ENCODE peak calls at places on chromosomes 1 and 21, in five cellular contexts. Q, T, E, A and P are unnamed samples. For H3K4me1 and H3K9me3, the result is how much of the 10 kb centered on the place peaks cover.

GRCh38 chr1:44010935-44011610 is 19.7 kb downstream of the CCDC24 start:
- DNase-seq in A (no peak), E (no peak), Q (no peak), T (no peak), P (no peak)

GRCh38 chr1:193070395-193070753 is 11.0 kb downstream of the RO60 start:
- DNase-seq in A (no peak), E (no peak), Q (no peak), T (no peak), P (no peak)

GRCh38 chr1:182781849-182782586 is 7.6 kb upstream of the NPL start:
- DNase-seq in Q (peak), E (peak), A (peak), T (peak), P (peak)

GRCh38 chr1:147539122-147539575 is 2.2 kb upstream of the BCL9 start:
- DNase-seq in Q (no peak), T (peak), A (no peak), E (peak), P (no peak)

GRCh38 chr1:148308832-148309458 is 156.9 kb upstream of the NBPF11 start:
- DNase-seq in E (peak), T (no peak), A (no peak), Q (no peak), P (no peak)

GRCh38 chr1:207787776-207788175 is 35.9 kb downstream of the CD46 start:
- DNase-seq in A (no peak), E (peak), T (peak), Q (no peak), P (no peak)

GRCh38 chr1:41743361-41743760 is 175.4 kb downstream of the HIVEP3 start:
- DNase-seq in Q (no peak), T (peak), E (peak), A (no peak), P (no peak)

GRCh38 chr1:114009393-114009792 is 30.1 kb downstream of the OLFML3 start:
- DNase-seq in A (no peak), E (peak), T (peak), Q (no peak), P (no peak)

GRCh38 chr1:202501281-202501680 is 152.8 kb downstream of the PPP1R12B start:
- DNase-seq in T (peak), A (no peak), Q (no peak), E (peak), P (no peak)

GRCh38 chr1:56644064-56644940 is 812 bp upstream of the PRKAA2 start:
- DNase-seq in E (no peak), Q (no peak), T (peak), A (no peak), P (peak)

GRCh38 chr21:45869121-45870007 is 112.2 kb upstream of the COL6A1 start:
- DNase-seq in E (peak), Q (peak), A (no peak), T (peak), P (no peak)

DNA sequence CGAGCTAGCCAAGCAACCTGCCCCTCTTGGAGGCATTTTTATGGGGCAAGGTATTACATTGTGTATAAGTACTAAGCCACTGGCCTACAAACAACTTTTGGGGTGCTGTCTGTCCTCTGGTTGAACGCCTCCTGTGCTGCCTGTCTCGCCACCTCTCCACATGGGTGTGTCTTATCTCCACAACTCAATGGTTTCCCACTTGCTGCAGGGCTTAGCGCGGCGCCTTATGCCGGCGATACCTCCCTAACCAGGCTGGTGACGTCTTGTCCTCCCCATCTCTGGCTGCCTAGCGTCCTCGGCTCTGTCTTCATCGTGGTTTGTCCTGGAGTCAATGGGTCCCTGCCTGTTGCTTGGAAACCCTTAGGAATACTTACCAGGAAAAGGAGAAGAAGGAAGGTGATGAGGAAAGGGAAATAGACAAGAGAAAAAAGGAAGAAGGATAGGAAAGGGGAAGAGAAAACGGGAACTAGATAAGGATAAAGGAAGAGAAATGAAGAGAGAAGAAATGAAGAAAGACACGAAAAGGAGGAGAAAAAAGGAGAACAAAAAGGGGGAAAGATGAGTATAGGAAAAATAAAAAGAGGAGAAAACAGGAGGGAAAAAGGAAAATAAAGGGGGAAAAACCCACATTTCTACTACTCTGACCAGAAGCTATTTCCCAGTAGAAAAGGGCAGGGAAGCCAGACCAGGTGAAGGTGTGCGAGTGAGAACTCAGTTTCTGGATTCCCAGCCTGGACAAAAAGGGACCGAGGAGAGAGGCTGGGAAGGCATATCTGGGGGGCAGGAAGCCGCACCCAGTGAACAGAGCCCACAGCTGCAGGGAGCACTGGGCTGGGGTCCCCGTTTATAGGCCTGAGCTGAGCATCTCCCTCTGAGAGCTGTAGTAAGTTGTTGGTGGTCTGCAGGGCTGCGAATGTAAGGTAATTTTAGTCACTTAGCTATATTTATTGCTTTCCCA is 86.2 kb downstream of the CLIC6 start:
- DNase-seq in Q (no peak), T (no peak), A (no peak), E (no peak), P (no peak)
- H3K4me3 ChIP-seq in Q (no peak), T (no peak), A (no peak), E (no peak), P (no peak)

GRCh38 chr1:149993181-149993580 is 17.3 kb downstream of the OTUD7B start:
- DNase-seq in A (no peak), T (no peak), Q (no peak), E (peak), P (no peak)
- H3K4me1 ChIP-seq in A (half or more), T (under half), Q (under half), E (under half), P (under half)

GRCh38 chr21:36322083-36322424 is 2.1 kb downstream of the MORC3 start:
- DNase-seq in Q (no peak), A (no peak), E (no peak), T (no peak), P (no peak)

GRCh38 chr21:36320421-36321324 is 676 bp downstream of the MORC3 start:
- DNase-seq in A (peak), E (peak), Q (peak), T (peak), P (peak)

GRCh38 chr21:36323032-36323431 is 3.0 kb downstream of the MORC3 start:
- DNase-seq in A (no peak), T (peak), Q (no peak), E (no peak), P (no peak)

GRCh38 chr21:36321325-36322082 is 1.5 kb downstream of the MORC3 start:
- DNase-seq in E (peak), A (no peak), Q (peak), T (peak), P (no peak)

GRCh38 chr21:36325373-36326010 is 5.5 kb downstream of the MORC3 start:
- DNase-seq in E (peak), A (no peak), Q (no peak), T (peak), P (no peak)
- H3K9me3 ChIP-seq in E (under half), A (under half), Q (under half), T (under half), P (under half)

DNA sequence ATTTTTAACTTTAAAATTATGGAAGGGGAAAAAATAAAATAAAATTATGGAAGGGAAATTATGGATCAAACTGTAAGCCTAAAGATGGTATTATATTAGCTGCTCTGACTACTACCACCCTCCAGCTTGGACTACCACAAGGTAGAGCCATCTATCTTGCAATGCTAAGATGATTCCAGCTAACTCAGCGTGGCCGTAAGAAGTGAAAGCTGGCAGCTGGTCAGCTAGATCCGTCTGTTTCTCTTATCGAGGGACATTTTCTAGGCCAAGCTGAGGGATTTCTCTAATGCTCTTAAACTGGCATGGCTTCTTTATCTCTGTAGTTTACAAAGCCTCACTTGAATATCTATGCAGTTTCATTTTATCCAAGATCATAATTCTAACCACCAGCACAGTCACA is 31.5 kb downstream of the LYST start:
- DNase-seq in E (peak), T (peak), Q (no peak), A (peak), P (no peak)
- H3K4me3 ChIP-seq in E (peak), T (no peak), Q (no peak), A (peak), P (no peak)

GRCh38 chr1:64223329-64224151 is 20.1 kb downstream of the UBE2U start:
- DNase-seq in Q (no peak), T (peak), E (peak), A (no peak), P (no peak)
- H3K4me1 ChIP-seq in Q (under half), T (under half), E (under half), A (under half), P (under half)

GRCh38 chr1:239283229-239283628 is 103.1 kb upstream of the CHRM3 start:
- DNase-seq in A (no peak), T (no peak), E (no peak), Q (no peak), P (no peak)
- H3K9me3 ChIP-seq in A (under half), T (under half), E (under half), Q (under half), P (under half)

DNA sequence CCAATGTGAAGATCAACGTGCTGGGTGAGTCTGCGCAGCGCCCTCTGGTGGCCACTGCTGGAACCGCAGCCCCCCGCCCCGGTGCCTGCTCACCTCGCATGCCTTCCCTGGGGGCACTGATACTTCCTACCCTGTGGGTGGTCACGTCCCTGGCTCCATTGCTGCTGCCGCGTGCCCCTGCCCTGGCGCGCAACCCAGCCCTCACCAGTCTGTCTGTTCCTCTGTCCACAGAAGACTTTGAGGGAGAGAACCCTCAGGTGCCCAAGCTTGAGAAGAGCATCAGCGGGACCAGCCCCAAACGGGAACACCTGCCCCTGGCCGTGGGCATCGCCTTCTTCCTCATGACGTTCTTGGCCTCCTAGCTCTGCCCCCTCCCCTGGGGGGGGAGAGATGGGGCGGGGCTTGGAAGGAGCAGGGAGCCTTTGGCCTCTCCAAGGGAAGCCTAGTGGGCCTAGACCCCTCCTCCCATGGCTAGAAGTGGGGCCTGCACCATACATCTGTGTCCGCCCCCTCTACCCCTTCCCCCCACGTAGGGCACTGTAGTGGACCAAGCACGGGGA is 7.6 kb downstream of the EFNA3 start:
- DNase-seq in Q (peak), A (peak), T (no peak), E (no peak), P (peak)
- H3K4me3 ChIP-seq in Q (peak), A (peak), T (no peak), E (no peak), P (no peak)

GRCh38 chr1:201016943-201017827 is 6.3 kb downstream of the KIF21B start:
- DNase-seq in T (no peak), Q (peak), A (no peak), E (no peak), P (no peak)
- H3K4me1 ChIP-seq in T (under half), Q (half or more), A (under half), E (under half), P (under half)